ENCODE peak calls at places on chromosome 18, in seven cellular contexts. H is T-helper 1 cell; A is Daoy; O is occipital lobe; D is posterior cingulate gyrus; X is activated CD4-positive, alpha-beta T cell treated with anti-CD3 and anti-CD28 coated beads, Interleukin-2, amount 50 U/mL, for 48 hours; L is activated T-helper 1 cell treated with Interleukin-2 at 50 U/mL for 16 hours. I is an unnamed sample.

GRCh38 chr18:58310517-58310916 is 266.5 kb downstream of the NEDD4L start:
- DNase-seq in O (no peak), A (peak), H (no peak), D (no peak), X (peak), L (peak), I (no peak)

GRCh38 chr18:65592419-65592818 is 158.4 kb upstream of the CDH7 start:
- DNase-seq in H (no peak), L (no peak), D (no peak), X (no peak), O (no peak), A (no peak), I (no peak)

GRCh38 chr18:70931942-70932814 is 643.3 kb downstream of the SOCS6 start:
- DNase-seq in D (no peak), X (no peak), H (no peak), L (no peak), O (no peak), A (peak), I (no peak)

GRCh38 chr18:3901811-3902210 is 451.8 kb downstream of the TGIF1 start:
- DNase-seq in D (no peak), A (no peak), O (no peak), X (no peak), L (no peak), H (no peak), I (no peak)

GRCh38 chr18:402129-402528 is 98.4 kb downstream of the COLEC12 start:
- DNase-seq in L (no peak), H (no peak), D (no peak), X (no peak), O (no peak), A (no peak), I (no peak)

GRCh38 chr18:32714571-32715148 is 58.2 kb downstream of the KLHL14 start:
- DNase-seq in D (no peak), L (no peak), H (no peak), X (peak), O (no peak), A (peak), I (no peak)

GRCh38 chr18:12652861-12653401 is 5.0 kb downstream of the SPIRE1 start:
- DNase-seq in O (peak), L (no peak), A (peak), D (no peak), X (peak), H (no peak), I (no peak)

GRCh38 chr18:36075862-36076587 is 8.7 kb upstream of the RPRD1A start:
- DNase-seq in A (no peak), H (no peak), D (no peak), L (no peak), X (no peak), O (no peak), I (no peak)

GRCh38 chr18:79637921-79638855 is 41.4 kb upstream of the CTDP1 start:
- DNase-seq in D (no peak), A (no peak), O (no peak), X (no peak), H (no peak), L (no peak), I (peak)

GRCh38 chr18:22309191-22309590 is 108.5 kb downstream of the CTAGE1 start:
- DNase-seq in X (no peak), A (peak), O (no peak), H (no peak), D (no peak), L (no peak), I (no peak)

GRCh38 chr18:53799134-53799533 is 425.3 kb downstream of the MBD2 start:
- DNase-seq in H (no peak), A (no peak), X (no peak), L (no peak), O (no peak), D (no peak), I (no peak)

GRCh38 chr18:51229328-51229727 is 31.8 kb upstream of the MEX3C start:
- DNase-seq in X (no peak), D (no peak), H (no peak), O (no peak), A (no peak), L (no peak), I (no peak)

GRCh38 chr18:49048361-49048760 is 97.6 kb upstream of the SMAD7 start:
- DNase-seq in A (peak), O (no peak), L (no peak), X (no peak), H (no peak), D (no peak), I (no peak)

GRCh38 chr18:31657823-31658669 is 26.3 kb downstream of the B4GALT6 start:
- DNase-seq in L (no peak), O (no peak), A (no peak), H (no peak), D (no peak), X (peak), I (no peak)

GRCh38 chr18:55150001-55150400 is 190.7 kb upstream of the CCDC68 start:
- DNase-seq in O (no peak), A (no peak), X (no peak), H (no peak), L (no peak), D (no peak), I (no peak)

GRCh38 chr18:27723168-27723567 is 453.8 kb downstream of the CDH2 start:
- DNase-seq in O (no peak), L (no peak), A (peak), H (no peak), D (no peak), X (no peak), I (no peak)

GRCh38 chr18:36321636-36322407 is 24.3 kb downstream of the FHOD3 start:
- DNase-seq in D (no peak), X (no peak), O (no peak), A (peak), L (no peak), H (no peak), I (no peak)

GRCh38 chr18:27558388-27559158 is 373.5 kb upstream of the CHST9 start:
- DNase-seq in H (no peak), D (no peak), A (no peak), O (no peak), L (no peak), X (no peak), I (no peak)

GRCh38 chr18:73461780-73462059 is 593.9 kb upstream of the NETO1 start:
- DNase-seq in D (no peak), A (peak), H (no peak), X (no peak), O (no peak), L (no peak), I (no peak)

GRCh38 chr18:10290244-10291240 is 163.9 kb upstream of the APCDD1 start:
- DNase-seq in O (no peak), H (no peak), D (no peak), L (no peak), A (no peak), X (no peak), I (peak)

GRCh38 chr18:63178526-63178880 is 141.1 kb downstream of the BCL2 start:
- DNase-seq in L (no peak), A (no peak), X (no peak), O (no peak), D (no peak), H (no peak), I (peak)

GRCh38 chr18:31591628-31592027 is at the start of gene TTR:
- DNase-seq in L (no peak), D (no peak), O (no peak), A (no peak), X (no peak), H (no peak), I (no peak)

GRCh38 chr18:24270937-24271380 is 126.7 kb downstream of the OSBPL1A start:
- DNase-seq in X (no peak), D (no peak), O (no peak), H (no peak), A (peak), L (no peak), I (no peak)

GRCh38 chr18:10514621-10515020 is 11.2 kb upstream of the NAPG start:
- DNase-seq in O (no peak), L (no peak), X (no peak), D (no peak), H (no peak), A (no peak), I (no peak)

GRCh38 chr18:23334569-23334968 is 118.5 kb upstream of the RIOK3 start:
- DNase-seq in O (no peak), D (no peak), L (no peak), A (no peak), X (no peak), H (no peak), I (no peak)

GRCh38 chr18:37322497-37323035 is 243.0 kb downstream of the CELF4 start:
- DNase-seq in O (no peak), H (no peak), X (peak), A (peak), L (no peak), D (peak), I (no peak)

GRCh38 chr18:13137939-13138821 is 80.4 kb upstream of the LDLRAD4 start:
- DNase-seq in A (no peak), X (peak), O (no peak), H (peak), L (peak), D (no peak), I (peak)

GRCh38 chr18:50737127-50737526 is 82.7 kb downstream of the MRO start:
- DNase-seq in O (no peak), L (no peak), H (no peak), A (no peak), X (no peak), D (no peak), I (no peak)

GRCh38 chr18:39835303-39836030 is 2119.6 kb upstream of the PIK3C3 start:
- DNase-seq in H (no peak), O (no peak), X (no peak), L (no peak), A (no peak), D (no peak), I (no peak)

GRCh38 chr18:30712383-30712782 is 330.2 kb downstream of the DSC3 start:
- DNase-seq in X (no peak), H (no peak), A (no peak), L (no peak), O (no peak), D (no peak), I (no peak)

GRCh38 chr18:22813648-22814328 is 119.3 kb upstream of the RBBP8 start:
- DNase-seq in X (no peak), A (peak), O (no peak), H (no peak), L (no peak), D (no peak), I (no peak)

GRCh38 chr18:47935321-47935720 is 4.9 kb upstream of the SMAD2 start:
- DNase-seq in X (no peak), D (no peak), O (no peak), H (no peak), L (no peak), A (no peak), I (no peak)

GRCh38 chr18:332721-333513 is 65.1 kb upstream of the THOC1 start:
- DNase-seq in D (no peak), A (no peak), X (no peak), L (no peak), H (no peak), O (no peak), I (no peak)

GRCh38 chr18:37396981-37397720 is 168.4 kb downstream of the CELF4 start:
- DNase-seq in D (no peak), A (no peak), L (no peak), H (no peak), O (no peak), X (no peak), I (no peak)

GRCh38 chr18:5309888-5310470 is 14.5 kb upstream of the ZBTB14 start:
- DNase-seq in L (no peak), D (no peak), O (no peak), X (peak), H (no peak), A (no peak), I (no peak)

GRCh38 chr18:9094307-9095226 is 7.9 kb upstream of the NDUFV2 start:
- DNase-seq in L (no peak), A (no peak), D (no peak), H (no peak), O (no peak), X (peak), I (no peak)

GRCh38 chr18:22691988-22692710 is 241.0 kb upstream of the RBBP8 start:
- DNase-seq in D (no peak), O (no peak), A (peak), H (no peak), X (no peak), L (no peak), I (no peak)

GRCh38 chr18:73908323-73908722 is 239.3 kb downstream of the FBXO15 start:
- DNase-seq in H (no peak), X (no peak), O (no peak), L (no peak), D (no peak), A (no peak), I (no peak)

GRCh38 chr18:51658436-51658835 is 461.0 kb upstream of the MEX3C start:
- DNase-seq in H (no peak), D (no peak), X (no peak), O (no peak), L (no peak), A (no peak), I (no peak)

GRCh38 chr18:8553611-8553924 is 55.7 kb upstream of the RAB12 start:
- DNase-seq in O (no peak), H (no peak), X (no peak), D (no peak), L (no peak), A (no peak), I (no peak)